ENCODE peak calls at places on chromosomes 7 and 10, in four cellular contexts. One of them, this sample, is unnamed.

GRCh38 chr7:14236834-14237233 is 247.4 kb upstream of the ETV1 start:
- DNase-seq in transverse colon: no peak
- DNase-seq in breast epithelium: no peak
- DNase-seq in ovary: no peak
- DNase-seq in this sample: no peak

GRCh38 chr10:8034666-8035640 is 19.5 kb upstream of the GATA3 start:
- DNase-seq in breast epithelium: no peak
- DNase-seq in transverse colon: no peak
- DNase-seq in ovary: no peak
- DNase-seq in this sample: no peak

GRCh38 chr7:20395094-20395493 is 64.4 kb downstream of the ITGB8 start:
- DNase-seq in breast epithelium: no peak
- DNase-seq in transverse colon: no peak
- DNase-seq in ovary: no peak
- DNase-seq in this sample: no peak

GRCh38 chr7:151451626-151452025 is 11.7 kb upstream of the CRYGN start:
- DNase-seq in transverse colon: peak; percentile 5
- DNase-seq in ovary: no peak
- DNase-seq in breast epithelium: no peak
- DNase-seq in this sample: no peak

GRCh38 chr7:28530175-28531142 is 118.1 kb downstream of the CREB5 start:
- DNase-seq in ovary: peak; percentile 33
- DNase-seq in transverse colon: no peak
- DNase-seq in breast epithelium: no peak
- DNase-seq in this sample: no peak

GRCh38 chr7:83918142-83918541 is 269.2 kb upstream of the SEMA3E start:
- DNase-seq in breast epithelium: no peak
- DNase-seq in ovary: no peak
- DNase-seq in transverse colon: no peak
- DNase-seq in this sample: no peak

GRCh38 chr10:86372119-86372784 is 5.7 kb upstream of the GRID1 start:
- DNase-seq in breast epithelium: peak; percentile 31
- DNase-seq in ovary: no peak
- DNase-seq in transverse colon: no peak
- DNase-seq in this sample: no peak

GRCh38 chr7:88150018-88150417 is 69.8 kb downstream of the SRI start:
- DNase-seq in transverse colon: no peak
- DNase-seq in breast epithelium: no peak
- DNase-seq in ovary: no peak
- DNase-seq in this sample: no peak

GRCh38 chr7:99457646-99458493 is 8.1 kb downstream of the ATP5MF start:
- DNase-seq in breast epithelium: no peak
- DNase-seq in transverse colon: no peak
- DNase-seq in ovary: no peak
- DNase-seq in this sample: no peak

GRCh38 chr10:124097883-124098282 is 4.5 kb upstream of the CHST15 start:
- DNase-seq in ovary: no peak
- DNase-seq in transverse colon: no peak
- DNase-seq in breast epithelium: no peak
- DNase-seq in this sample: no peak

GRCh38 chr7:2633538-2634264 is 1.9 kb downstream of the TTYH3 start:
- DNase-seq in transverse colon: no peak
- DNase-seq in breast epithelium: no peak
- DNase-seq in ovary: peak; percentile 63
- DNase-seq in this sample: no peak

GRCh38 chr7:138842111-138842510 is 44.1 kb upstream of the ATP6V0A4 start:
- DNase-seq in ovary: no peak
- DNase-seq in transverse colon: no peak
- DNase-seq in breast epithelium: no peak
- DNase-seq in this sample: no peak

GRCh38 chr10:22851865-22852239 is 76.0 kb upstream of the ARMC3 start:
- DNase-seq in ovary: no peak
- DNase-seq in breast epithelium: no peak
- DNase-seq in transverse colon: no peak
- DNase-seq in this sample: no peak

GRCh38 chr10:119772347-119772746 is 46.5 kb downstream of the INPP5F start:
- DNase-seq in breast epithelium: no peak
- DNase-seq in transverse colon: no peak
- DNase-seq in ovary: no peak
- DNase-seq in this sample: no peak

GRCh38 chr7:50662059-50662689 is 97.0 kb upstream of the DDC start:
- DNase-seq in transverse colon: no peak
- DNase-seq in breast epithelium: no peak
- DNase-seq in ovary: no peak
- DNase-seq in this sample: no peak

GRCh38 chr7:23680417-23681405 is 712 bp downstream of the FAM221A start:
- DNase-seq in breast epithelium: peak; percentile 79
- DNase-seq in ovary: peak; percentile 48
- DNase-seq in transverse colon: peak; percentile 83
- DNase-seq in this sample: peak; percentile 86

GRCh38 chr7:47418910-47419309 is 163.0 kb downstream of the TNS3 start:
- DNase-seq in breast epithelium: no peak
- DNase-seq in transverse colon: no peak
- DNase-seq in ovary: peak; percentile 54
- DNase-seq in this sample: no peak

GRCh38 chr10:67225226-67225625 is 299.4 kb downstream of the LRRTM3 start:
- DNase-seq in ovary: no peak
- DNase-seq in transverse colon: no peak
- DNase-seq in breast epithelium: no peak
- DNase-seq in this sample: no peak

GRCh38 chr10:43981232-43981631 is 332.6 kb upstream of the ZNF32 start:
- DNase-seq in breast epithelium: no peak
- DNase-seq in transverse colon: no peak
- DNase-seq in ovary: no peak
- DNase-seq in this sample: no peak

GRCh38 chr10:127976701-127977367 is 69.9 kb downstream of the PTPRE start:
- DNase-seq in transverse colon: no peak
- DNase-seq in ovary: no peak
- DNase-seq in breast epithelium: no peak
- DNase-seq in this sample: no peak

GRCh38 chr7:151402029-151402835 is 7.6 kb downstream of the WDR86 start:
- DNase-seq in ovary: no peak
- DNase-seq in transverse colon: no peak
- DNase-seq in breast epithelium: no peak
- DNase-seq in this sample: no peak

GRCh38 chr7:121307021-121307575 is 21.7 kb upstream of the WNT16 start:
- DNase-seq in transverse colon: no peak
- DNase-seq in ovary: no peak
- DNase-seq in breast epithelium: no peak
- DNase-seq in this sample: no peak

GRCh38 chr10:62732841-62733653 is 71.5 kb upstream of the ADO start:
- DNase-seq in transverse colon: no peak
- DNase-seq in ovary: no peak
- DNase-seq in breast epithelium: no peak
- DNase-seq in this sample: no peak

GRCh38 chr7:46852795-46853194 is 729.1 kb downstream of the TNS3 start:
- DNase-seq in ovary: no peak
- DNase-seq in transverse colon: no peak
- DNase-seq in breast epithelium: no peak
- DNase-seq in this sample: no peak

DNA sequence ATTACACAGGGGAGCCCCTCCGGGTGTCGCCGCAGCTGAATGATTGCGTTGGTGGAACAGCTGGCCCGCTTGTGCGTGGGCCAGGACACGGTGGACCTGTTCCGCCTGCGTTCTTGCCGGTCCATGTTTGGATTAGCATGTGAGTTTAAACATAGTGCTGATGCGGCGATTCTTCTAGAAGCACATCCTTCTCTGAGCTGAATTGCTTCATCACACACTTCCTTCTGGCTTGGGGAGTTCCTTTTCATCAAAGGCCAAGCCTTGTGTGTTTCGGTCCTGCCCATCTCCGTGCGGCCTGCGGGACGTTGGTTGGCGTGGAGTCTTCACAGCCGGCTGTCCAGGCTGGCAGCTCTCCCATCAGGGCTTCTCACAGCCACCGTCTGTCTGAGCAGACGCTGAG is 45.5 kb upstream of the SLC29A4 start:
- DNase-seq in ovary: peak; percentile 59
- DNase-seq in transverse colon: peak; percentile 49
- DNase-seq in breast epithelium: no peak
- DNase-seq in this sample: peak; percentile 80
- TF ChIP-seq POLR2A in ovary: no peak
- TF ChIP-seq POLR2A in transverse colon: no peak
- TF ChIP-seq POLR2A in breast epithelium: no peak
- TF ChIP-seq POLR2A in this sample: peak; percentile 43

DNA sequence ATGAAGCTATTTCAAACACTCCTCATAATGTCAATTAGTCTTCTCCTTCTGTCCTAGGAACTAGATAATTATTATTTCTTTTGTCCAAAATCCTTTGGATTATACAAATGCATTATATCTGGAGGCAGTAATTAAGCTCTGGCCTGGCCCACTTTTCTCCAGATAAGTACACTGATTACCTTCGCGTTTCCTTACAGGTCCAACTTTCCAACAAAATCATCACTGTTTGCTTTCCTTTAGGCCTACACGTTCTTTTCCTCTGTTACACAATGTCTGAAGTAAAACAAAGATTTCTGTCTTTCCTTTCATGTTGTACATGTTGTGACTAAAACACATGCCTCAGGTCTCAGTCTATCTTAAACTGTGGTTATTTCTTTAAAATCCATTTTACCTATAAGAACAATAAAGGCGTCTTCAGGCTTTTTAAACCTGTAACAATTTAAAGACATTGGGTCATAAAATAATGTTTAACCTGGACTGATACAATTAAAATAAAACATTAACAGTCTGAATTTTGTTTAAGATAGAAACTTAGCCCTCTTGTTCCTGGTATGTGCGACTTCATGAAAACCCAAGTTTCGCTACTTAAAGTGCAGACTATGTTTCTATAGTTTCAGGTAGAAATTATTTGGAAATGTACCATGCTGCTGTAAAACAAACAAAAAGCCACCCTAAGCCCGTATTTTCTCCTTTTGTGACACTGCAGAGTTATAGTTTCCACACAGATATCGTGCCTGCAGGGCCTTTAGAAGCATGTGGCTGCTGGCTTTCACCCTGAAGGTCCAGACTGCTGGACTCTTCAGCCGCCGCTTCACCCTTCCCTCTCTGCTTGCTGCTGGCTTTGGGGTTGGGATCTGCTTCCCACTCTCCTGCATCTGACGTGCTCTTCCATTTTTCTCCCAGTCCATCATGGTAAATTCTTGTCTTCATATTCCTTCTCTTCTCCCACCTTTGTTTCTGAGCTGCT is 381.7 kb downstream of the DPP6 start:
- DNase-seq in breast epithelium: no peak
- DNase-seq in ovary: no peak
- DNase-seq in transverse colon: no peak
- DNase-seq in this sample: no peak
- TF ChIP-seq POLR2A in breast epithelium: no peak
- TF ChIP-seq POLR2A in ovary: no peak
- TF ChIP-seq POLR2A in transverse colon: no peak
- TF ChIP-seq POLR2A in this sample: no peak

DNA sequence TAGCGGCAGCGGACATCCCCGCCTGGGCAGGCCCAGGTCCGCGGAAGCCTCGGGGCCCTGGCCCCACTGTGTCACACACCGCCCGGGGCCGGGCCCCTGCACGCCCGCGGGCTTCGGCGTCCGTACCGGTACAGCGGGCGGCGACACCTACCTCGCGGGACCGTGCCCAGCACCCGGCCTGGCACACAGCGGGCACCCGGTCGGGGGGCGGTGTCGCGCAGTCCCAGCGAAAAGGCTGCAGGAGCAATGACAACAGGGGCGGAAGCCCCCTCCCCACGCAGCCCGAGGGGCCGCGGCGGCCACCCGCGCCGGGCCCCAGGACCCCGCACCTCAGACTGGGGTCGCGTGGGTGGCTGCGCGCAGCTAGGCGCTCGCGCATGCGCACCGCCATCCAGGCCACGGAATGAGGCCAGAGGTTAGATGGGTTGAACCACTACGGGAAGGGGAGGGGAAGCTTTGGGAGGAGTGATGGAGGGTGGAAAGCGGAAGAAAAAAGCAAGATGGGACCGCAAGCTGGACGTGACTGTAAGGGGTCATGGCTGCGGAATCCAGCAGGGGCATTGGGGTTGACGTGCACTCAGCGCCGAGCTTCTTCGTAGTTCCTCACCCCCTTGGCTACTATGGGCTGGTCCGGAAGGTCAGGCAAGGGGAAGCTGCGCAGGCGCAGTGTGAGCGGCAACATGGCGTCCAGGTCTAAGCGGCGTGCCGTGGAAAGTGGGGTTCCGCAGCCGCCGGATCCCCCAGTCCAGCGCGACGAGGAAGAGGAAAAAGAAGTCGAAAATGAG is at the start of the genes BCCIP and UROS:
- DNase-seq in transverse colon: peak; percentile 92
- DNase-seq in breast epithelium: peak; percentile 86
- DNase-seq in ovary: peak; percentile 90
- DNase-seq in this sample: peak; percentile 94
- TF ChIP-seq POLR2A in transverse colon: peak; percentile 68
- TF ChIP-seq POLR2A in breast epithelium: peak; percentile 65
- TF ChIP-seq POLR2A in ovary: peak; percentile 49
- TF ChIP-seq POLR2A in this sample: peak; percentile 75

DNA sequence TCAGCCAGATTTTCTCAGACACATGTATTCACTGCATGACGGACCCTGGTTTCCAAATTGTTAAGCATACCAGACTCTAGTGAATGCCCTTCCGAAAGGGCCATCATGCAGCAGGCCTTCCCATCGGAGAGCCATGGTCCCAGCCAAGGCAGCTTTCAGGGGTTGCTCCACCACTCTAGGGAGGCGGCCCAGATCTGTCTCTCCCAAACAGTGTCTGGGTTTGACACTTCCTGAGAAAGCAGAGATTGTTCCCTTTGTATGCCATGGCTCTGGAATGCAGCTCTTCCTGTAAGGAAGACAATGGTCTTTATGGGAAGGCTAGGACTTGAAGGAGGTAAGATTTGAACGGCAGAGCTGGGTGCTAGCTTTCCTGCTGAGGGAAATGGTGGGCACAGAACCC is 178.8 kb upstream of the BMPER start:
- DNase-seq in breast epithelium: no peak
- DNase-seq in ovary: no peak
- DNase-seq in transverse colon: no peak
- DNase-seq in this sample: no peak
- TF ChIP-seq POLR2A in breast epithelium: no peak
- TF ChIP-seq POLR2A in ovary: no peak
- TF ChIP-seq POLR2A in transverse colon: no peak
- TF ChIP-seq POLR2A in this sample: no peak

GRCh38 chr10:71965623-71966022 is 1.4 kb downstream of the CHST3 start:
- DNase-seq in transverse colon: no peak
- DNase-seq in ovary: peak; percentile 43
- DNase-seq in breast epithelium: no peak
- DNase-seq in this sample: no peak

GRCh38 chr10:71963351-71963755 is 842 bp upstream of the CHST3 start:
- DNase-seq in ovary: peak; percentile 74
- DNase-seq in transverse colon: no peak
- DNase-seq in breast epithelium: no peak
- DNase-seq in this sample: no peak

GRCh38 chr10:71966046-71967004 is 2.1 kb downstream of the CHST3 start:
- DNase-seq in ovary: no peak
- DNase-seq in breast epithelium: no peak
- DNase-seq in transverse colon: no peak
- DNase-seq in this sample: no peak

GRCh38 chr10:71963756-71964668 is at the start of gene CHST3:
- DNase-seq in ovary: peak; percentile 81
- DNase-seq in transverse colon: peak; percentile 42
- DNase-seq in breast epithelium: no peak
- DNase-seq in this sample: peak; percentile 53

GRCh38 chr10:71964669-71965515 is 697 bp downstream of the CHST3 start:
- DNase-seq in transverse colon: peak; percentile 44
- DNase-seq in breast epithelium: no peak
- DNase-seq in ovary: peak; percentile 78
- DNase-seq in this sample: peak; percentile 44
- TF ChIP-seq POLR2A in transverse colon: peak; percentile 28
- TF ChIP-seq POLR2A in breast epithelium: no peak
- TF ChIP-seq POLR2A in ovary: no peak
- TF ChIP-seq POLR2A in this sample: peak; percentile 36

GRCh38 chr7:35694784-35695627 is at the start of gene HERPUD2:
- DNase-seq in ovary: peak; percentile 94
- DNase-seq in transverse colon: peak; percentile 96
- DNase-seq in breast epithelium: peak; percentile 94
- DNase-seq in this sample: peak; percentile 96
- TF ChIP-seq POLR2A in ovary: peak; percentile 81
- TF ChIP-seq POLR2A in transverse colon: peak; percentile 95
- TF ChIP-seq POLR2A in breast epithelium: peak; percentile 77
- TF ChIP-seq POLR2A in this sample: peak; percentile 95